ENCODE peak calls at places on chromosomes 11 and 22, in seven cellular contexts. K, V, X, I, M, C and T are unnamed samples.
A peak's percentile ranks its signal among the peaks of the same experiment; 100 is the strongest.

GRCh38 chr11:65539401-65540289 is 14.8 kb downstream of the SCYL1 start:
- DNase-seq in K (no peak), V (no peak), X (peak; percentile 83), I (no peak), M (no peak), C (no peak), T (peak; percentile 80)

GRCh38 chr11:95821640-95822039 is 31.3 kb downstream of the CEP57 start:
- DNase-seq in K (no peak), V (no peak), X (no peak), I (no peak), M (no peak), C (no peak), T (no peak)

GRCh38 chr22:49142891-49143290 is 684.8 kb downstream of the BRD1 start:
- DNase-seq in K (no peak), V (no peak), X (no peak), I (no peak), M (no peak), C (no peak), T (no peak)

GRCh38 chr11:10785146-10785474 is 23.6 kb downstream of the EIF4G2 start:
- DNase-seq in K (no peak), V (no peak), X (no peak), I (no peak), M (no peak), C (no peak), T (no peak)

GRCh38 chr11:15584158-15584557 is 469.4 kb downstream of the INSC start:
- DNase-seq in K (no peak), V (no peak), X (no peak), I (no peak), M (no peak), C (no peak), T (no peak)

GRCh38 chr22:33539902-33540751 is 380.1 kb downstream of the LARGE1 start:
- DNase-seq in K (no peak), V (peak; percentile 62), X (peak; percentile 64), I (no peak), M (no peak), C (peak; percentile 59), T (no peak)

GRCh38 chr11:72712876-72713275 is 38.7 kb upstream of the PDE2A start:
- DNase-seq in K (no peak), V (no peak), X (no peak), I (no peak), M (no peak), C (no peak), T (no peak)

GRCh38 chr22:39214383-39215069 is 30.3 kb downstream of the PDGFB start:
- DNase-seq in K (no peak), V (no peak), X (no peak), I (no peak), M (no peak), C (no peak), T (peak; percentile 77)

GRCh38 chr11:83612891-83613766 is 327.0 kb upstream of the CCDC90B start:
- DNase-seq in K (no peak), V (no peak), X (no peak), I (no peak), M (no peak), C (no peak), T (no peak)

GRCh38 chr11:122604626-122605025 is 50.9 kb upstream of the UBASH3B start:
- DNase-seq in K (no peak), V (no peak), X (no peak), I (no peak), M (no peak), C (no peak), T (no peak)

GRCh38 chr11:62709262-62710000 is 2.0 kb downstream of the GNG3 start:
- DNase-seq in K (peak; percentile 93), V (peak; percentile 98), X (peak; percentile 98), I (peak; percentile 98), M (peak; percentile 99), C (peak; percentile 99), T (peak; percentile 89)

GRCh38 chr11:70407814-70408213 is 9.5 kb downstream of the CTTN start:
- DNase-seq in K (no peak), V (no peak), X (no peak), I (no peak), M (no peak), C (no peak), T (no peak)

GRCh38 chr11:76209956-76210885 is 3.9 kb upstream of the WNT11 start:
- DNase-seq in K (no peak), V (no peak), X (peak; percentile 71), I (no peak), M (peak; percentile 81), C (peak; percentile 86), T (peak; percentile 49)

GRCh38 chr11:64967376-64967775 is 4.5 kb downstream of the MAJIN start:
- DNase-seq in K (no peak), V (no peak), X (no peak), I (no peak), M (no peak), C (no peak), T (no peak)

GRCh38 chr11:108565653-108566052 is 27.9 kb downstream of the EXPH5 start:
- DNase-seq in K (no peak), V (no peak), X (no peak), I (no peak), M (no peak), C (no peak), T (no peak)

GRCh38 chr22:38030311-38031133 is 26.7 kb upstream of the PICK1 start:
- DNase-seq in K (no peak), V (no peak), X (no peak), I (no peak), M (peak; percentile 17), C (peak; percentile 50), T (no peak)

GRCh38 chr22:17411213-17411612 is 42.0 kb downstream of the CECR2 start:
- DNase-seq in K (no peak), V (no peak), X (no peak), I (no peak), M (no peak), C (no peak), T (no peak)

GRCh38 chr22:27666272-27666997 is 135.1 kb downstream of the MN1 start:
- DNase-seq in K (no peak), V (no peak), X (no peak), I (no peak), M (no peak), C (no peak), T (no peak)

GRCh38 chr11:62105611-62106245 is 18.1 kb upstream of the INCENP start:
- DNase-seq in K (no peak), V (no peak), X (no peak), I (no peak), M (no peak), C (no peak), T (no peak)

GRCh38 chr11:13972033-13972910 is 9.7 kb downstream of the SPON1 start:
- DNase-seq in K (no peak), V (no peak), X (no peak), I (no peak), M (no peak), C (no peak), T (no peak)

GRCh38 chr22:36022162-36022561 is 6.5 kb downstream of the RBFOX2 start:
- DNase-seq in K (peak; percentile 73), V (no peak), X (no peak), I (no peak), M (no peak), C (no peak), T (no peak)

GRCh38 chr22:40432625-40433024 is 62.2 kb downstream of the SGSM3 start:
- DNase-seq in K (no peak), V (no peak), X (no peak), I (no peak), M (no peak), C (no peak), T (no peak)

GRCh38 chr11:66126064-66126463 is 56.0 kb downstream of the PACS1 start:
- DNase-seq in K (no peak), V (no peak), X (no peak), I (no peak), M (no peak), C (no peak), T (peak; percentile 16)

GRCh38 chr11:43812471-43812870 is 68.2 kb upstream of the ALKBH3 start:
- DNase-seq in K (no peak), V (no peak), X (no peak), I (no peak), M (no peak), C (no peak), T (no peak)

GRCh38 chr11:43806976-43807375 is 73.7 kb upstream of the ALKBH3 start:
- DNase-seq in K (no peak), V (no peak), X (no peak), I (no peak), M (no peak), C (no peak), T (no peak)

DNA sequence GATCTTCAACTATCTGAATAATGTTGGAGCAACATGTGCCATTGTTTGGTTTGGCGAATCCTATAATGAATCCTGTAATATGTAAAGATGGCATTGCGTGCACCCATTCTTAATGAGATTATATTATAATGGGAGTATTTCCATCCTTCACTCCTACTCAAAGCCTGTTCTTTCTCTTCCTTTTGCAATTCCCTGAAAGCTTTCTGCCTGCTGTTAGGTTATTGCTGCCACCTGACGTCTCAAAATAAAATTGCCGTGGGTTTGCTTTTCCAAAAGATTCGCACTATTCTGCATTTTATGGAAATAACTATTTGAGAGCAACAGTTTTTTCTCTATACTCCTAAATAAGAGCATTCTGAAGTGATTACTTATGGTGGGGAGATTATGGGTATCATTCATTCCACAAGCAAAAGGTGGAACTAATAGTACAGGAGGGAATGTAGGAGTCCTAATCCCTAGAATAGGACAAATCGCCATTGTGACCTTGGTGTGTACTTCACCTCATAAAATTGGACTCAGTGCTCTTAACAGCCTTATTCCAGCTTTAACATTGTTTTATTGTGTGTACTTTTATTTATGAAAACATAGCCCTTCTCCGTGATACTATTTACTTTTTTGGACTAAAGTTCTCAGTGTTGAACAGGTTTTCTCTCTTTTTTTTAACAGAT is 69.6 kb upstream of the ALKBH3 start:
- DNase-seq in K (no peak), V (no peak), X (no peak), I (no peak), M (peak; percentile 7), C (no peak), T (no peak)
- TF ChIP-seq CTCF in K (peak; percentile 54), V (no peak), X (no peak), I (no peak), M (peak; percentile 43), C (peak; percentile 41), T (no peak)

GRCh38 chr11:2392241-2392959 is 8.2 kb upstream of the TSSC4 start:
- DNase-seq in K (no peak), V (no peak), X (no peak), I (no peak), M (no peak), C (no peak), T (no peak)
- H3K27ac ChIP-seq in K (no peak overlapping the region), V (no peak overlapping the region), X (peak overlapping the region; percentile 85), I (no peak overlapping the region), M (no peak overlapping the region), C (no peak overlapping the region), T (peak overlapping the region; percentile 99)

DNA sequence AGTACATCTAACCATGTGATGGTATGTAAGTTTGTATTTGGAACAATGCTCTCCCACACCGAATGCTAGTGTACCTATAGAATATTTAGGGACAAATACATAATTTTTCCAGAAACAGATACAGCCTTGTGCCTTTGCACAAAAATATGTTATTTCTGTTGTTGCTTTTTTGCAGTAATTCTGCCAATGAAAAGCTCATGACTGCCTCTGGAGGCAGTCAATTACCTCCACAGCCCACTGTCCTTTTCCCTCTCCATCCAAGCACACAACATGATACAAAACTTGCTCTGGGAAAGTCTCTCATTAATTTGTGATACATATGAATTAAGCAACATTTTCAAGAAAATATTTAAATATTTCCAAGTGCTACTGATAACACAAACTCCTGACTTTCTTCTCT is 3.6 kb downstream of the OR51I2 start:
- DNase-seq in K (no peak), V (no peak), X (no peak), I (no peak), M (no peak), C (no peak), T (no peak)
- TF ChIP-seq CTCF in K (no peak), V (no peak), X (no peak), I (peak; percentile 9), M (no peak), C (no peak), T (no peak)

GRCh38 chr11:133122260-133122659 is 410.0 kb downstream of the OPCML start:
- DNase-seq in K (no peak), V (no peak), X (no peak), I (no peak), M (no peak), C (no peak), T (no peak)
- H3K27ac ChIP-seq in K (no peak overlapping the region), V (no peak overlapping the region), X (no peak overlapping the region), I (no peak overlapping the region), M (no peak overlapping the region), C (no peak overlapping the region), T (no peak overlapping the region)